ENCODE peak calls at places on chromosomes 13 and 19, in seven cellular contexts. D is mesothelial cell of epicardium, A is Peyer's patch, I is progenitor cell of endocrine pancreas, P is fibroblast of pulmonary artery, L is fibroblast of lung, B is cardiac fibroblast. E is an unnamed sample.

GRCh38 chr19:34274284-34274826 is 20.0 kb downstream of the GARRE1 start:
- DNase-seq in L (peak), I (no peak), P (peak), A (no peak), B (no peak), D (no peak), E (no peak)

GRCh38 chr19:8611391-8611883 is 922 bp upstream of the ADAMTS10 start:
- DNase-seq in D (no peak), B (peak), P (no peak), A (no peak), L (peak), I (no peak), E (no peak)

GRCh38 chr13:37870895-37871550 is 1.5 kb upstream of the TRPC4 start:
- DNase-seq in D (no peak), A (no peak), B (peak), P (peak), L (peak), I (no peak), E (no peak)

GRCh38 chr13:20161275-20161950 is 561 bp upstream of the GJA3 start:
- DNase-seq in L (no peak), D (no peak), A (peak), B (no peak), P (no peak), I (no peak), E (peak)

GRCh38 chr19:18083929-18084684 is 2.6 kb downstream of the IL12RB1 start:
- DNase-seq in D (no peak), L (no peak), I (no peak), B (no peak), A (no peak), P (no peak), E (no peak)

GRCh38 chr19:40614595-40615411 is 13.6 kb downstream of the LTBP4 start:
- DNase-seq in A (peak), P (peak), B (peak), L (peak), I (no peak), D (peak), E (peak)

GRCh38 chr19:16073988-16074387 is 2.3 kb upstream of the TPM4 start:
- DNase-seq in B (no peak), L (no peak), D (no peak), I (no peak), P (no peak), A (no peak), E (no peak)

GRCh38 chr19:18059902-18060301 is 26.8 kb downstream of the IL12RB1 start:
- DNase-seq in D (no peak), A (no peak), I (no peak), P (no peak), B (no peak), L (no peak), E (no peak)

GRCh38 chr13:43965446-43965845 is 85.7 kb downstream of the LACC1 start:
- DNase-seq in D (no peak), I (no peak), A (no peak), P (no peak), B (no peak), L (no peak), E (no peak)

GRCh38 chr19:18762125-18763023 is 28.7 kb downstream of the COMP start:
- DNase-seq in A (peak), L (peak), D (peak), I (no peak), P (peak), B (peak), E (no peak)

DNA sequence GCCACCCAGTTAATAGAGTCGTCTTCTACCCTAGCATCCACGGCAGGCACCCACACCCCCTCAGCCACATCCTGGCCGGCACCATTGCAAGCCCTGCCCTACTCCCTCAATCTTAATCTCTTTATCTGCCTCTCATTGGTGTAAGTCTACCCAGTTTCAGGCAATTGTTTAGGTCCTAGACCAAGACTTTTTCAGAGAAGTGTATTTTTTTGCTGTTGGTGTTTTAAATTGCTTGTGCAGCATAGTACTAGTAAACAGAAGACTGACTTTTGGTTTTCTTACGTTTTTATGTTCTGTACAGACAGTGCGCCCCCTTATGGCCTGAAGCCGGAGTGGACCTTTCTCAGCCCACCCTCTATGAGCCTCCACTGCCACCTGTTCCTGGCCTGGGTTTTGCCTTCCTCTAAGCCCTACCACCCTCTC is 2.3 kb upstream of the LCP1 start:
- DNase-seq in P (peak), I (no peak), L (no peak), A (peak), B (peak), D (no peak), E (peak)
- TF ChIP-seq CTCF in P (peak), I (peak), L (peak), A (peak), B (peak), D (peak), E (peak)

GRCh38 chr19:47405197-47405550 is 14.2 kb downstream of the MEIS3 start:
- DNase-seq in A (no peak), P (no peak), D (no peak), B (no peak), I (no peak), L (no peak), E (no peak)

GRCh38 chr19:47404334-47405196 is 14.8 kb downstream of the MEIS3 start:
- DNase-seq in B (no peak), D (no peak), I (no peak), L (no peak), A (no peak), P (no peak), E (no peak)

GRCh38 chr19:47399198-47399597 is 20.1 kb downstream of the MEIS3 start:
- DNase-seq in I (no peak), L (no peak), D (no peak), B (no peak), P (no peak), A (no peak), E (no peak)

GRCh38 chr19:47405854-47406417 is 13.4 kb downstream of the MEIS3 start:
- DNase-seq in I (no peak), D (no peak), A (no peak), B (no peak), L (no peak), P (no peak), E (no peak)

DNA sequence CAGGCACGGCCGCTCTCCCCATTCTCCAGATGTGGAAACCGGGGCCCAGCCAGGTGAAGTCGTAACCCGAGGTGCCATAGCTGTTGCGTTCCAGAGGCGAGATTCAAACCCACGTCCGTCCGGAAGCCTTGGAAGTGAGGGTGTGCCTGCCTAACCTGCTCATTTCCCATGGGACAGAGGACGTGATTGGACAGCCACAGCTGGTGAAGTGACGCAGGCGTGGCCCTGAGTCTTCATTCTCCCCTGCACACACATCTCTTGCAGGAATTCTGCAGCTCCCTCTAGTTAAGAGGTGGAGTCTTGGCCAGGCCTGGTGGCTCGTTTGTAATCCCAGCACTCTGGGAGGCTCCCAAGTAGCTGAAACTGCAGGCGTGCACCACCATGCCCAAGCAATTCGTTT is 16.8 kb downstream of the MEIS3 start:
- DNase-seq in L (no peak), I (no peak), A (no peak), P (no peak), B (no peak), D (no peak), E (no peak)
- TF ChIP-seq CTCF in L (no peak), I (no peak), A (no peak), P (no peak), B (no peak), D (no peak), E (no peak)

GRCh38 chr19:35609881-35610353 is 2.6 kb upstream of the HAUS5 start:
- DNase-seq in I (no peak), L (no peak), A (peak), P (no peak), D (no peak), B (no peak), E (peak)
- TF ChIP-seq CTCF in I (no peak), L (no peak), A (no peak), P (no peak), D (no peak), B (no peak), E (no peak)

GRCh38 chr19:24033308-24033961 is 53.6 kb upstream of the ZNF254 start:
- DNase-seq in D (peak), P (peak), I (peak), L (peak), A (peak), B (peak), E (peak)
- TF ChIP-seq CTCF in D (no peak), P (no peak), I (no peak), L (no peak), A (no peak), B (no peak), E (no peak)

DNA sequence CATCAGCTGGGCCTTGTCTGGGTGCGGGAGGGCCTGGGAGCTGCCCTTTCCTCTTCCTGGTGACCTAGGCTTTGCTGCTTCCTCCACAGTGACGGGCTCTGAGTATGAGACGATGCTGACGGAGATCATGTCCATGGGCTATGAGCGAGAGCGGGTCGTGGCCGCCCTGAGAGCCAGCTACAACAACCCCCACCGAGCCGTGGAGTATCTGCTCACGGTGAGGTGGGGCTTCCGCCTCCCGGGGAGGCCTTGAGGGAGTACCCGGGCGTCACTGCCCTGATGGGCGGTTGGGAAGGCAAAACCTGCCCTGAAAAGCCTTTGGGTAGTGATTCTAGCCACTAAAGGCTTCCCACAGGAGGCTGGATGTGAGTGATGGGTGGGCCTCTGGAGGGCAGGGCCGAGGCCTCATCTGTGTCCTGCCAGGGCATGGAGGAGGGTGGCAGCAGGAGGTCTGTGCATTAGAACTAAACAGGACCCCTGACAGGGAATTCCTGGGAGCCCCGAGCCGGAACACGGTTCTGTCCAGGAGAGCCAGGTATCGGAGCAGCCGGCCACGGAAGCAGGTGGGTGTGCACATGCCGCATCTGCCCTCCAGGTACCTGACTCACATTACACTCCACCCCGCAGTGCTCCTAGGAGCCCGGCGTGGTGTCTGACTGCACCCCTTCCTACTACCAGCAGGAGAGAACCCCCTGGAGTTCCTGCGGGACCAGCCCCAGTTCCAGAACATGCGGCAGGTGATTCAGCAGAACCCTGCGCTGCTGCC is 3.1 kb downstream of the RAD23A start:
- DNase-seq in L (no peak), B (no peak), P (no peak), A (no peak), D (no peak), I (no peak), E (no peak)
- TF ChIP-seq CTCF in L (no peak), B (no peak), P (no peak), A (no peak), D (no peak), I (no peak), E (no peak)